ENCODE peak calls at places on chromosomes 12 and 14, in ten cellular contexts. One of them, this sample, is unnamed.
A peak's percentile ranks its signal among the peaks of the same experiment; 100 is the strongest.

GRCh38 chr14:89384636-89385035 is 32.4 kb downstream of the FOXN3 start:
- DNase-seq in activated T-helper 1 cell treated with anti-CD3 and anti-CD28 coated beads, Interleukin-2, amount 50 U/mL, for 16 hours: no peak
- DNase-seq in activated T-helper 2 cell treated with anti-CD3 and anti-CD28 coated beads, Interferon-gamma antibody, Interleukin-2, Interleukin-4, amounts not matched to agents 10 μg/mL and 5 μg/mL and 100 μg/mL, durations not matched to agents 14 hours and 24 hours and 36 hours: no peak
- DNase-seq in central memory CD4-positive, alpha-beta T cell: no peak
- DNase-seq in left ventricle myocardium inferior: no peak
- DNase-seq in amniotic stem cell: no peak
- DNase-seq in NCI-H2029: no peak
- DNase-seq in C1 segment of cervical spinal cord: no peak
- DNase-seq in GM18507: no peak
- DNase-seq in psoas muscle: no peak
- DNase-seq in this sample: no peak

GRCh38 chr12:50618864-50619609 is 114.3 kb downstream of the DIP2B start:
- DNase-seq in activated T-helper 1 cell treated with anti-CD3 and anti-CD28 coated beads, Interleukin-2, amount 50 U/mL, for 16 hours: no peak
- DNase-seq in activated T-helper 2 cell treated with anti-CD3 and anti-CD28 coated beads, Interferon-gamma antibody, Interleukin-2, Interleukin-4, amounts not matched to agents 10 μg/mL and 5 μg/mL and 100 μg/mL, durations not matched to agents 14 hours and 24 hours and 36 hours: no peak
- DNase-seq in central memory CD4-positive, alpha-beta T cell: no peak
- DNase-seq in left ventricle myocardium inferior: no peak
- DNase-seq in amniotic stem cell: no peak
- DNase-seq in NCI-H2029: no peak
- DNase-seq in C1 segment of cervical spinal cord: no peak
- DNase-seq in GM18507: no peak
- DNase-seq in psoas muscle: no peak
- DNase-seq in this sample: no peak

GRCh38 chr12:33786532-33786931 is 235.8 kb upstream of the ALG10 start:
- DNase-seq in activated T-helper 1 cell treated with anti-CD3 and anti-CD28 coated beads, Interleukin-2, amount 50 U/mL, for 16 hours: no peak
- DNase-seq in activated T-helper 2 cell treated with anti-CD3 and anti-CD28 coated beads, Interferon-gamma antibody, Interleukin-2, Interleukin-4, amounts not matched to agents 10 μg/mL and 5 μg/mL and 100 μg/mL, durations not matched to agents 14 hours and 24 hours and 36 hours: no peak
- DNase-seq in central memory CD4-positive, alpha-beta T cell: no peak
- DNase-seq in left ventricle myocardium inferior: no peak
- DNase-seq in amniotic stem cell: no peak
- DNase-seq in NCI-H2029: no peak
- DNase-seq in C1 segment of cervical spinal cord: no peak
- DNase-seq in GM18507: no peak
- DNase-seq in psoas muscle: no peak
- DNase-seq in this sample: no peak

GRCh38 chr12:115227137-115227615 is 543.2 kb upstream of the TBX3 start:
- DNase-seq in activated T-helper 1 cell treated with anti-CD3 and anti-CD28 coated beads, Interleukin-2, amount 50 U/mL, for 16 hours: no peak
- DNase-seq in activated T-helper 2 cell treated with anti-CD3 and anti-CD28 coated beads, Interferon-gamma antibody, Interleukin-2, Interleukin-4, amounts not matched to agents 10 μg/mL and 5 μg/mL and 100 μg/mL, durations not matched to agents 14 hours and 24 hours and 36 hours: no peak
- DNase-seq in central memory CD4-positive, alpha-beta T cell: no peak
- DNase-seq in left ventricle myocardium inferior: peak; percentile 33
- DNase-seq in amniotic stem cell: peak; percentile 59
- DNase-seq in NCI-H2029: no peak
- DNase-seq in C1 segment of cervical spinal cord: no peak
- DNase-seq in GM18507: no peak
- DNase-seq in psoas muscle: peak; percentile 75
- DNase-seq in this sample: no peak

GRCh38 chr14:72616294-72616693 is 277.6 kb downstream of the DPF3 start:
- DNase-seq in activated T-helper 1 cell treated with anti-CD3 and anti-CD28 coated beads, Interleukin-2, amount 50 U/mL, for 16 hours: no peak
- DNase-seq in activated T-helper 2 cell treated with anti-CD3 and anti-CD28 coated beads, Interferon-gamma antibody, Interleukin-2, Interleukin-4, amounts not matched to agents 10 μg/mL and 5 μg/mL and 100 μg/mL, durations not matched to agents 14 hours and 24 hours and 36 hours: no peak
- DNase-seq in central memory CD4-positive, alpha-beta T cell: no peak
- DNase-seq in left ventricle myocardium inferior: no peak
- DNase-seq in amniotic stem cell: no peak
- DNase-seq in NCI-H2029: no peak
- DNase-seq in C1 segment of cervical spinal cord: no peak
- DNase-seq in GM18507: no peak
- DNase-seq in psoas muscle: no peak
- DNase-seq in this sample: no peak

GRCh38 chr12:78917513-78917912 is 52.9 kb downstream of the SYT1 start:
- DNase-seq in activated T-helper 1 cell treated with anti-CD3 and anti-CD28 coated beads, Interleukin-2, amount 50 U/mL, for 16 hours: no peak
- DNase-seq in activated T-helper 2 cell treated with anti-CD3 and anti-CD28 coated beads, Interferon-gamma antibody, Interleukin-2, Interleukin-4, amounts not matched to agents 10 μg/mL and 5 μg/mL and 100 μg/mL, durations not matched to agents 14 hours and 24 hours and 36 hours: no peak
- DNase-seq in central memory CD4-positive, alpha-beta T cell: no peak
- DNase-seq in left ventricle myocardium inferior: no peak
- DNase-seq in amniotic stem cell: no peak
- DNase-seq in NCI-H2029: no peak
- DNase-seq in C1 segment of cervical spinal cord: no peak
- DNase-seq in GM18507: no peak
- DNase-seq in psoas muscle: no peak
- DNase-seq in this sample: no peak

GRCh38 chr14:22432348-22432976 is 156.6 kb downstream of the DAD1 start:
- DNase-seq in activated T-helper 1 cell treated with anti-CD3 and anti-CD28 coated beads, Interleukin-2, amount 50 U/mL, for 16 hours: no peak
- DNase-seq in activated T-helper 2 cell treated with anti-CD3 and anti-CD28 coated beads, Interferon-gamma antibody, Interleukin-2, Interleukin-4, amounts not matched to agents 10 μg/mL and 5 μg/mL and 100 μg/mL, durations not matched to agents 14 hours and 24 hours and 36 hours: no peak
- DNase-seq in central memory CD4-positive, alpha-beta T cell: no peak
- DNase-seq in left ventricle myocardium inferior: no peak
- DNase-seq in amniotic stem cell: peak; percentile 19
- DNase-seq in NCI-H2029: peak; percentile 45
- DNase-seq in C1 segment of cervical spinal cord: no peak
- DNase-seq in GM18507: no peak
- DNase-seq in psoas muscle: no peak
- DNase-seq in this sample: no peak

GRCh38 chr14:98945611-98946570 is 326.1 kb downstream of the BCL11B start:
- DNase-seq in activated T-helper 1 cell treated with anti-CD3 and anti-CD28 coated beads, Interleukin-2, amount 50 U/mL, for 16 hours: no peak
- DNase-seq in activated T-helper 2 cell treated with anti-CD3 and anti-CD28 coated beads, Interferon-gamma antibody, Interleukin-2, Interleukin-4, amounts not matched to agents 10 μg/mL and 5 μg/mL and 100 μg/mL, durations not matched to agents 14 hours and 24 hours and 36 hours: no peak
- DNase-seq in central memory CD4-positive, alpha-beta T cell: no peak
- DNase-seq in left ventricle myocardium inferior: no peak
- DNase-seq in amniotic stem cell: no peak
- DNase-seq in NCI-H2029: no peak
- DNase-seq in C1 segment of cervical spinal cord: no peak
- DNase-seq in GM18507: no peak
- DNase-seq in psoas muscle: no peak
- DNase-seq in this sample: peak; percentile 55

GRCh38 chr12:106138279-106138645 is 492 bp downstream of the NUAK1 start:
- DNase-seq in activated T-helper 1 cell treated with anti-CD3 and anti-CD28 coated beads, Interleukin-2, amount 50 U/mL, for 16 hours: no peak
- DNase-seq in activated T-helper 2 cell treated with anti-CD3 and anti-CD28 coated beads, Interferon-gamma antibody, Interleukin-2, Interleukin-4, amounts not matched to agents 10 μg/mL and 5 μg/mL and 100 μg/mL, durations not matched to agents 14 hours and 24 hours and 36 hours: no peak
- DNase-seq in central memory CD4-positive, alpha-beta T cell: no peak
- DNase-seq in left ventricle myocardium inferior: no peak
- DNase-seq in amniotic stem cell: no peak
- DNase-seq in NCI-H2029: no peak
- DNase-seq in C1 segment of cervical spinal cord: no peak
- DNase-seq in GM18507: no peak
- DNase-seq in psoas muscle: no peak
- DNase-seq in this sample: no peak

GRCh38 chr14:47278233-47278842 is 397.1 kb downstream of the MDGA2 start:
- DNase-seq in activated T-helper 1 cell treated with anti-CD3 and anti-CD28 coated beads, Interleukin-2, amount 50 U/mL, for 16 hours: no peak
- DNase-seq in activated T-helper 2 cell treated with anti-CD3 and anti-CD28 coated beads, Interferon-gamma antibody, Interleukin-2, Interleukin-4, amounts not matched to agents 10 μg/mL and 5 μg/mL and 100 μg/mL, durations not matched to agents 14 hours and 24 hours and 36 hours: no peak
- DNase-seq in central memory CD4-positive, alpha-beta T cell: no peak
- DNase-seq in left ventricle myocardium inferior: no peak
- DNase-seq in amniotic stem cell: no peak
- DNase-seq in NCI-H2029: no peak
- DNase-seq in C1 segment of cervical spinal cord: no peak
- DNase-seq in GM18507: no peak
- DNase-seq in psoas muscle: no peak
- DNase-seq in this sample: no peak

GRCh38 chr14:53217283-53217994 is 64.3 kb upstream of the DDHD1 start:
- DNase-seq in activated T-helper 1 cell treated with anti-CD3 and anti-CD28 coated beads, Interleukin-2, amount 50 U/mL, for 16 hours: peak; percentile 40
- DNase-seq in activated T-helper 2 cell treated with anti-CD3 and anti-CD28 coated beads, Interferon-gamma antibody, Interleukin-2, Interleukin-4, amounts not matched to agents 10 μg/mL and 5 μg/mL and 100 μg/mL, durations not matched to agents 14 hours and 24 hours and 36 hours: peak; percentile 78
- DNase-seq in central memory CD4-positive, alpha-beta T cell: peak; percentile 56
- DNase-seq in left ventricle myocardium inferior: peak; percentile 68
- DNase-seq in amniotic stem cell: no peak
- DNase-seq in NCI-H2029: peak; percentile 68
- DNase-seq in C1 segment of cervical spinal cord: peak; percentile 10
- DNase-seq in GM18507: peak; percentile 42
- DNase-seq in psoas muscle: peak; percentile 75
- DNase-seq in this sample: peak; percentile 76

GRCh38 chr12:120229583-120230325 is 28.8 kb upstream of the RPLP0 start:
- DNase-seq in activated T-helper 1 cell treated with anti-CD3 and anti-CD28 coated beads, Interleukin-2, amount 50 U/mL, for 16 hours: no peak
- DNase-seq in activated T-helper 2 cell treated with anti-CD3 and anti-CD28 coated beads, Interferon-gamma antibody, Interleukin-2, Interleukin-4, amounts not matched to agents 10 μg/mL and 5 μg/mL and 100 μg/mL, durations not matched to agents 14 hours and 24 hours and 36 hours: no peak
- DNase-seq in central memory CD4-positive, alpha-beta T cell: no peak
- DNase-seq in left ventricle myocardium inferior: no peak
- DNase-seq in amniotic stem cell: peak; percentile 17
- DNase-seq in NCI-H2029: no peak
- DNase-seq in C1 segment of cervical spinal cord: no peak
- DNase-seq in GM18507: no peak
- DNase-seq in psoas muscle: peak; percentile 30
- DNase-seq in this sample: peak; percentile 71

GRCh38 chr12:105493091-105493615 is 162.7 kb downstream of the C12orf75 start:
- DNase-seq in activated T-helper 1 cell treated with anti-CD3 and anti-CD28 coated beads, Interleukin-2, amount 50 U/mL, for 16 hours: no peak
- DNase-seq in activated T-helper 2 cell treated with anti-CD3 and anti-CD28 coated beads, Interferon-gamma antibody, Interleukin-2, Interleukin-4, amounts not matched to agents 10 μg/mL and 5 μg/mL and 100 μg/mL, durations not matched to agents 14 hours and 24 hours and 36 hours: no peak
- DNase-seq in central memory CD4-positive, alpha-beta T cell: no peak
- DNase-seq in left ventricle myocardium inferior: no peak
- DNase-seq in amniotic stem cell: no peak
- DNase-seq in NCI-H2029: no peak
- DNase-seq in C1 segment of cervical spinal cord: no peak
- DNase-seq in GM18507: no peak
- DNase-seq in psoas muscle: no peak
- DNase-seq in this sample: no peak

GRCh38 chr12:121697093-121697698 is 15.4 kb upstream of the TMEM120B start:
- DNase-seq in activated T-helper 1 cell treated with anti-CD3 and anti-CD28 coated beads, Interleukin-2, amount 50 U/mL, for 16 hours: no peak
- DNase-seq in activated T-helper 2 cell treated with anti-CD3 and anti-CD28 coated beads, Interferon-gamma antibody, Interleukin-2, Interleukin-4, amounts not matched to agents 10 μg/mL and 5 μg/mL and 100 μg/mL, durations not matched to agents 14 hours and 24 hours and 36 hours: no peak
- DNase-seq in central memory CD4-positive, alpha-beta T cell: peak; percentile 62
- DNase-seq in left ventricle myocardium inferior: no peak
- DNase-seq in amniotic stem cell: peak; percentile 44
- DNase-seq in NCI-H2029: peak; percentile 64
- DNase-seq in C1 segment of cervical spinal cord: no peak
- DNase-seq in GM18507: no peak
- DNase-seq in psoas muscle: no peak
- DNase-seq in this sample: no peak

GRCh38 chr12:80419660-80420059 is 24.4 kb upstream of the PTPRQ start:
- DNase-seq in activated T-helper 1 cell treated with anti-CD3 and anti-CD28 coated beads, Interleukin-2, amount 50 U/mL, for 16 hours: no peak
- DNase-seq in activated T-helper 2 cell treated with anti-CD3 and anti-CD28 coated beads, Interferon-gamma antibody, Interleukin-2, Interleukin-4, amounts not matched to agents 10 μg/mL and 5 μg/mL and 100 μg/mL, durations not matched to agents 14 hours and 24 hours and 36 hours: no peak
- DNase-seq in central memory CD4-positive, alpha-beta T cell: no peak
- DNase-seq in left ventricle myocardium inferior: no peak
- DNase-seq in amniotic stem cell: peak; percentile 16
- DNase-seq in NCI-H2029: no peak
- DNase-seq in C1 segment of cervical spinal cord: no peak
- DNase-seq in GM18507: no peak
- DNase-seq in psoas muscle: no peak
- DNase-seq in this sample: no peak

GRCh38 chr12:78192979-78193378 is 362.3 kb downstream of the NAV3 start:
- DNase-seq in activated T-helper 1 cell treated with anti-CD3 and anti-CD28 coated beads, Interleukin-2, amount 50 U/mL, for 16 hours: no peak
- DNase-seq in activated T-helper 2 cell treated with anti-CD3 and anti-CD28 coated beads, Interferon-gamma antibody, Interleukin-2, Interleukin-4, amounts not matched to agents 10 μg/mL and 5 μg/mL and 100 μg/mL, durations not matched to agents 14 hours and 24 hours and 36 hours: no peak
- DNase-seq in central memory CD4-positive, alpha-beta T cell: no peak
- DNase-seq in left ventricle myocardium inferior: no peak
- DNase-seq in amniotic stem cell: no peak
- DNase-seq in NCI-H2029: no peak
- DNase-seq in C1 segment of cervical spinal cord: no peak
- DNase-seq in GM18507: no peak
- DNase-seq in psoas muscle: no peak
- DNase-seq in this sample: no peak

GRCh38 chr14:105165761-105166485 is 2.7 kb downstream of the JAG2 start:
- DNase-seq in activated T-helper 1 cell treated with anti-CD3 and anti-CD28 coated beads, Interleukin-2, amount 50 U/mL, for 16 hours: no peak
- DNase-seq in activated T-helper 2 cell treated with anti-CD3 and anti-CD28 coated beads, Interferon-gamma antibody, Interleukin-2, Interleukin-4, amounts not matched to agents 10 μg/mL and 5 μg/mL and 100 μg/mL, durations not matched to agents 14 hours and 24 hours and 36 hours: no peak
- DNase-seq in central memory CD4-positive, alpha-beta T cell: no peak
- DNase-seq in left ventricle myocardium inferior: no peak
- DNase-seq in amniotic stem cell: no peak
- DNase-seq in NCI-H2029: no peak
- DNase-seq in C1 segment of cervical spinal cord: no peak
- DNase-seq in GM18507: no peak
- DNase-seq in psoas muscle: no peak
- DNase-seq in this sample: no peak

GRCh38 chr12:94263011-94263786 is 114.8 kb downstream of the PLXNC1 start:
- DNase-seq in activated T-helper 1 cell treated with anti-CD3 and anti-CD28 coated beads, Interleukin-2, amount 50 U/mL, for 16 hours: no peak
- DNase-seq in activated T-helper 2 cell treated with anti-CD3 and anti-CD28 coated beads, Interferon-gamma antibody, Interleukin-2, Interleukin-4, amounts not matched to agents 10 μg/mL and 5 μg/mL and 100 μg/mL, durations not matched to agents 14 hours and 24 hours and 36 hours: peak; percentile 44
- DNase-seq in central memory CD4-positive, alpha-beta T cell: peak; percentile 65
- DNase-seq in left ventricle myocardium inferior: no peak
- DNase-seq in amniotic stem cell: no peak
- DNase-seq in NCI-H2029: peak; percentile 5
- DNase-seq in C1 segment of cervical spinal cord: no peak
- DNase-seq in GM18507: no peak
- DNase-seq in psoas muscle: no peak
- DNase-seq in this sample: no peak

GRCh38 chr12:48003226-48004038 is 844 bp downstream of the COL2A1 start:
- DNase-seq in activated T-helper 1 cell treated with anti-CD3 and anti-CD28 coated beads, Interleukin-2, amount 50 U/mL, for 16 hours: no peak
- DNase-seq in activated T-helper 2 cell treated with anti-CD3 and anti-CD28 coated beads, Interferon-gamma antibody, Interleukin-2, Interleukin-4, amounts not matched to agents 10 μg/mL and 5 μg/mL and 100 μg/mL, durations not matched to agents 14 hours and 24 hours and 36 hours: no peak
- DNase-seq in central memory CD4-positive, alpha-beta T cell: no peak
- DNase-seq in left ventricle myocardium inferior: no peak
- DNase-seq in amniotic stem cell: no peak
- DNase-seq in NCI-H2029: no peak
- DNase-seq in C1 segment of cervical spinal cord: no peak
- DNase-seq in GM18507: no peak
- DNase-seq in psoas muscle: no peak
- DNase-seq in this sample: no peak

GRCh38 chr12:77236066-77236465 is 170.7 kb upstream of the E2F7 start:
- DNase-seq in activated T-helper 1 cell treated with anti-CD3 and anti-CD28 coated beads, Interleukin-2, amount 50 U/mL, for 16 hours: no peak
- DNase-seq in activated T-helper 2 cell treated with anti-CD3 and anti-CD28 coated beads, Interferon-gamma antibody, Interleukin-2, Interleukin-4, amounts not matched to agents 10 μg/mL and 5 μg/mL and 100 μg/mL, durations not matched to agents 14 hours and 24 hours and 36 hours: no peak
- DNase-seq in central memory CD4-positive, alpha-beta T cell: no peak
- DNase-seq in left ventricle myocardium inferior: no peak
- DNase-seq in amniotic stem cell: no peak
- DNase-seq in NCI-H2029: no peak
- DNase-seq in C1 segment of cervical spinal cord: no peak
- DNase-seq in GM18507: no peak
- DNase-seq in psoas muscle: no peak
- DNase-seq in this sample: no peak

GRCh38 chr12:76020731-76021672 is 10.6 kb downstream of the PHLDA1 start:
- DNase-seq in activated T-helper 1 cell treated with anti-CD3 and anti-CD28 coated beads, Interleukin-2, amount 50 U/mL, for 16 hours: no peak
- DNase-seq in activated T-helper 2 cell treated with anti-CD3 and anti-CD28 coated beads, Interferon-gamma antibody, Interleukin-2, Interleukin-4, amounts not matched to agents 10 μg/mL and 5 μg/mL and 100 μg/mL, durations not matched to agents 14 hours and 24 hours and 36 hours: peak; percentile 67
- DNase-seq in central memory CD4-positive, alpha-beta T cell: peak; percentile 82
- DNase-seq in left ventricle myocardium inferior: no peak
- DNase-seq in amniotic stem cell: peak; percentile 83
- DNase-seq in NCI-H2029: peak; percentile 54
- DNase-seq in C1 segment of cervical spinal cord: no peak
- DNase-seq in GM18507: no peak
- DNase-seq in psoas muscle: no peak
- DNase-seq in this sample: no peak

GRCh38 chr14:55846852-55847471 is 267.0 kb downstream of the KTN1 start:
- DNase-seq in activated T-helper 1 cell treated with anti-CD3 and anti-CD28 coated beads, Interleukin-2, amount 50 U/mL, for 16 hours: no peak
- DNase-seq in activated T-helper 2 cell treated with anti-CD3 and anti-CD28 coated beads, Interferon-gamma antibody, Interleukin-2, Interleukin-4, amounts not matched to agents 10 μg/mL and 5 μg/mL and 100 μg/mL, durations not matched to agents 14 hours and 24 hours and 36 hours: no peak
- DNase-seq in central memory CD4-positive, alpha-beta T cell: no peak
- DNase-seq in left ventricle myocardium inferior: no peak
- DNase-seq in amniotic stem cell: no peak
- DNase-seq in NCI-H2029: no peak
- DNase-seq in C1 segment of cervical spinal cord: no peak
- DNase-seq in GM18507: no peak
- DNase-seq in psoas muscle: peak; percentile 41
- DNase-seq in this sample: peak; percentile 75

This sample was measured in sigmoid colon.